ENCODE peak calls at places on chromosome 3, in four cellular contexts. O, B, W and G are unnamed samples.

GRCh38 chr3:52339612-52340011 is 23.5 kb downstream of the DNAH1 start:
- DNase-seq in O (peak), B (peak), W (peak), G (peak)

GRCh38 chr3:81622395-81622794 is 139.1 kb downstream of the GBE1 start:
- DNase-seq in O (no peak), B (no peak), W (no peak), G (no peak)

GRCh38 chr3:71454513-71455423 is 128.8 kb downstream of the FOXP1 start:
- DNase-seq in O (no peak), B (no peak), W (no peak), G (no peak)

GRCh38 chr3:168531116-168531515 is 435.4 kb upstream of the GOLIM4 start:
- DNase-seq in O (no peak), B (no peak), W (no peak), G (no peak)

GRCh38 chr3:159856496-159857098 is 132.0 kb upstream of the IL12A start:
- DNase-seq in O (no peak), B (no peak), W (no peak), G (no peak)

GRCh38 chr3:160400048-160400630 is 689 bp downstream of the SMC4 start:
- DNase-seq in O (peak), B (no peak), W (no peak), G (peak)

GRCh38 chr3:160927620-160928019 is 171.6 kb downstream of the PPM1L start:
- DNase-seq in O (no peak), B (no peak), W (no peak), G (no peak)

GRCh38 chr3:73140772-73141434 is 79.4 kb downstream of the EBLN2 start:
- DNase-seq in O (no peak), B (no peak), W (no peak), G (no peak)

GRCh38 chr3:126126811-126127431 is 43.0 kb upstream of the SLC41A3 start:
- DNase-seq in O (peak), B (no peak), W (no peak), G (no peak)

GRCh38 chr3:183911763-183912506 is 27.3 kb upstream of the PARL start:
- DNase-seq in O (no peak), B (no peak), W (no peak), G (peak)

GRCh38 chr3:71581451-71581980 is 2.0 kb downstream of the FOXP1 start:
- DNase-seq in O (peak), B (peak), W (no peak), G (no peak)

GRCh38 chr3:18652781-18653180 is 227.6 kb upstream of the SATB1 start:
- DNase-seq in O (no peak), B (no peak), W (no peak), G (no peak)

GRCh38 chr3:14885307-14885706 is 62.1 kb upstream of the NR2C2 start:
- DNase-seq in O (no peak), B (no peak), W (no peak), G (no peak)

GRCh38 chr3:22377421-22377820 is 626.4 kb upstream of the ZNF385D start:
- DNase-seq in O (no peak), B (no peak), W (no peak), G (no peak)

GRCh38 chr3:15528881-15529537 is 7.5 kb upstream of the COLQ start:
- DNase-seq in O (no peak), B (no peak), W (no peak), G (no peak)

GRCh38 chr3:187628169-187628568 is 42.0 kb downstream of the SST start:
- DNase-seq in O (no peak), B (no peak), W (no peak), G (no peak)

GRCh38 chr3:43817081-43817480 is 126.3 kb downstream of the ABHD5 start:
- DNase-seq in O (no peak), B (no peak), W (no peak), G (no peak)

GRCh38 chr3:186109897-186110803 is 1.3 kb upstream of the ETV5 start:
- DNase-seq in O (peak), B (peak), W (no peak), G (no peak)

GRCh38 chr3:53846851-53847155 is 435 bp downstream of the IL17RB start:
- DNase-seq in O (no peak), B (no peak), W (no peak), G (no peak)

GRCh38 chr3:125061170-125061569 is 5.4 kb upstream of the HEG1 start:
- DNase-seq in O (no peak), B (no peak), W (no peak), G (no peak)

GRCh38 chr3:164533275-164533674 is 545.0 kb downstream of the SI start:
- DNase-seq in O (no peak), B (no peak), W (no peak), G (no peak)

GRCh38 chr3:7787871-7788828 is 713.5 kb upstream of the LMCD1 start:
- DNase-seq in O (no peak), B (no peak), W (no peak), G (no peak)

GRCh38 chr3:21729888-21730459 is 21.0 kb downstream of the ZNF385D start:
- DNase-seq in O (no peak), B (no peak), W (no peak), G (no peak)

GRCh38 chr3:169772530-169772950 is 656 bp upstream of the MYNN start:
- DNase-seq in O (peak), B (peak), W (peak), G (peak)
- TF ChIP-seq ETV6 in O (no peak), B (no peak), W (no peak), G (no peak)

DNA sequence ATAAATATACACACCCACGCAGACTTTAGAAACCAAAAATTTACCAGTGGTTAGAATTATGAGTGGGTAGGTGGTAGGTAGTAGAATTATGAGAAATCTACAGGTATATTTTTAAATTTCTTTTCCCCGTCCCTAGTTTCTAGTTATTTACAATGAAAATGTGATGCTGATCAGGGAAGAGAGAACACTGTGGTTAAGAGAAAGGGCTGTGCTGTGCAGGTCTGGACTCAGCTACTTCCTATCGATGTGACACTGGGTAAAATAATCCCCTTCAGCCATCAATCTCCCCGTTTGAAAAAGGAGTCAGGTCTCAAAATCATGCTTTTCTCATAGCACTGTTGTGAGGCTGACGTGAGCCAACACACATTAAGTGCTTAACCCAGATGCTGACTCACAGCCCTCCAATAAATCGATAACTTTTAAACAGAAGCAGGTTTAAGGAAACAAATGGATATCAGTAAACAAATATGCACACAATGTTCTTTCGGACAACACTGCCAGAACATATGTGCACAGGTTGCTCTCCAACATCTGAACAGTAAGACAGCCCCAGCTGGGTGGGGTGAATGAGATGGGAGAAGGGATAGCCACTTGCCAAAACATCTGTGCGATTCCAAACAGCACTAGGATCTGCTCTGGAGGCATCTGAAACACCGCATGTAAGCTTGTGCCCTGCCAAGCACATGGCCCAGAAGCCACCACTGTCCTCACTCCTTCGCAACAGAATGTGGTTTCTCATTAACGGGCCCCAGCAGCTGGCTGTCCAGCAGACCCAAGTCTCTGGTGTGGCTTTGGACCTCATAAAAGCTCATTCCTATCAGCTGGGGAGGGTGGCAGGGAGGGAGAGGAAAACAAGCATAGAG is 143.1 kb upstream of the PRICKLE2 start:
- DNase-seq in O (no peak), B (no peak), W (no peak), G (no peak)
- TF ChIP-seq ETV6 in O (no peak), B (no peak), W (no peak), G (no peak)

DNA sequence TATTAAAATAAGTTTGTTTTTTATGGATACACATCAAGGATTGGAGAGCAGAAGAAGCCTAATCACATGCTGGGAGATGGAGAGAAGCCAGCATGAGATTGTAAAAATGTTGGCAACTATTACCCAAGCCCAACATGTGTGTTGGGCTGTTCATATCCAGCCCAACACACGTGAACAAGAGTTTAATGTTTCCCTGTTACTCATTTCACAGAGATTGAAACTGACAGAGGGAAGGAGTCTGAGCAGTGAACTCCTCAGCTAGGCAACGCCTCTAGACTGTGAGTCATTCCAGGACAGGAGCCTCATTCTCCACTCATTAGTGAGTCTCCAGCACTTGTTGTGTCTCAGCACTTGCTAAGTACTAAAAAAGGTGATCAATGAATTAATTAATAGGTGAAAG is 43.2 kb upstream of the CMSS1 start:
- DNase-seq in O (no peak), B (no peak), W (peak), G (no peak)
- TF ChIP-seq ETV6 in O (no peak), B (no peak), W (no peak), G (no peak)

GRCh38 chr3:61892881-61893280 is 331.5 kb downstream of the PTPRG start:
- DNase-seq in O (no peak), B (no peak), W (no peak), G (no peak)

GRCh38 chr3:61896251-61896650 is 334.9 kb downstream of the PTPRG start:
- DNase-seq in O (no peak), B (no peak), W (no peak), G (no peak)

GRCh38 chr3:61897848-61898247 is 336.5 kb downstream of the PTPRG start:
- DNase-seq in O (no peak), B (no peak), W (no peak), G (no peak)

GRCh38 chr3:61893840-61894566 is 332.6 kb downstream of the PTPRG start:
- DNase-seq in O (no peak), B (no peak), W (no peak), G (no peak)

GRCh38 chr3:61894988-61895935 is 333.9 kb downstream of the PTPRG start:
- DNase-seq in O (no peak), B (no peak), W (peak), G (peak)
- TF ChIP-seq ETV6 in O (no peak), B (no peak), W (no peak), G (no peak)

GRCh38 chr3:4515896-4516295 is 22.7 kb downstream of the ITPR1 start:
- DNase-seq in O (no peak), B (no peak), W (no peak), G (no peak)

GRCh38 chr3:4514321-4514720 is 21.2 kb downstream of the ITPR1 start:
- DNase-seq in O (no peak), B (no peak), W (no peak), G (no peak)

GRCh38 chr3:4520013-4520881 is 27.1 kb downstream of the ITPR1 start:
- DNase-seq in O (no peak), B (no peak), W (no peak), G (no peak)

GRCh38 chr3:4517095-4517494 is 23.9 kb downstream of the ITPR1 start:
- DNase-seq in O (no peak), B (no peak), W (no peak), G (no peak)

DNA sequence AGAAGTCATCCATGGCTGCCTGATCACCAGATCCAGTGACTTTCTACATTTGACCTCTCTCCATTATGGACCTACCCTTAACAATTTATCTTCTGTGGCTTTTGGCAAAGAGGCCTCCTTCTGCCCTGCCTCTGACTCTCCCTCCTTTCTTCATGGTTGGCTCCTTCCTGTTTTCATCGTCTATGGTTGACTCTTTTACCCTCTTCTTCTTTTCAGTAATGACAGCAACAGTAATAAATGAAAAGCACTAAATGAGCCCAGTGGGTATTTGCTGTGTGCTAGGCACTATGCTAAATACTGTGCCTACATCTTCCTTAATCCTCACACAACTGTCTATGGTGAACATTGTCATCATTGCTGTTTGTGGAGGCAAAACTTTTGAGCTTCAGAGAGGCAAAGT is 24.5 kb downstream of the ITPR1 start:
- DNase-seq in O (no peak), B (no peak), W (no peak), G (no peak)
- TF ChIP-seq ETV6 in O (no peak), B (no peak), W (no peak), G (no peak)

GRCh38 chr3:127978636-127979035 is 63.6 kb downstream of the KBTBD12 start:
- DNase-seq in O (no peak), B (no peak), W (no peak), G (no peak)
- TF ChIP-seq ETV6 in O (no peak), B (no peak), W (no peak), G (no peak)

GRCh38 chr3:193964517-193964880 is 171.4 kb upstream of the HES1 start:
- DNase-seq in O (no peak), B (no peak), W (no peak), G (no peak)
- TF ChIP-seq ETV6 in O (no peak), B (no peak), W (no peak), G (no peak)

GRCh38 chr3:133444071-133444774 is 44.4 kb downstream of the BFSP2 start:
- DNase-seq in O (no peak), B (no peak), W (no peak), G (peak)
- TF ChIP-seq ETV6 in O (no peak), B (no peak), W (no peak), G (no peak)